ENCODE peak calls at places on chromosome X, in six cellular contexts. Y is GM06990; M is BJ; V is CD8-positive, alpha-beta memory T cell; C is transverse colon; X is lower lobe of right lung. I is an unnamed sample. For H3K36me3, the result is how much of the 10 kb centered on the place peaks cover.

GRCh38 chrX:3346436-3347329 is at the start of gene MXRA5:
- DNase-seq in X (no peak), M (no peak), Y (no peak), C (no peak), V (no peak), I (no peak)

GRCh38 chrX:11180571-11180970 is 69.4 kb downstream of the HCCS start:
- DNase-seq in M (no peak), C (no peak), X (no peak), Y (no peak), V (no peak), I (no peak)

GRCh38 chrX:150362599-150363481 is at the start of gene MAMLD1:
- DNase-seq in C (peak), V (peak), M (no peak), Y (no peak), X (peak), I (no peak)

GRCh38 chrX:138487866-138488265 is 223.7 kb downstream of the FGF13 start:
- DNase-seq in V (no peak), X (no peak), Y (no peak), C (no peak), M (no peak), I (no peak)

GRCh38 chrX:11887175-11887574 is 129.1 kb downstream of the MSL3 start:
- DNase-seq in Y (no peak), V (no peak), X (no peak), C (no peak), M (no peak), I (no peak)

GRCh38 chrX:123920065-123920785 is 41.3 kb upstream of the STAG2 start:
- DNase-seq in Y (no peak), M (peak), C (no peak), X (no peak), V (no peak), I (peak)

GRCh38 chrX:150694738-150695410 is 1.7 kb downstream of the MTMR1 start:
- DNase-seq in Y (no peak), V (no peak), C (no peak), X (no peak), M (no peak), I (no peak)

GRCh38 chrX:49230500-49231232 is 2.5 kb downstream of the CACNA1F start:
- DNase-seq in Y (peak), V (peak), M (no peak), C (peak), X (peak), I (no peak)

GRCh38 chrX:67408423-67409079 is 135.3 kb upstream of the AR start:
- DNase-seq in C (no peak), M (no peak), Y (no peak), X (no peak), V (no peak), I (no peak)

GRCh38 chrX:24860140-24860539 is 155.6 kb downstream of the ARX start:
- DNase-seq in V (no peak), X (no peak), M (no peak), C (no peak), Y (no peak), I (no peak)

GRCh38 chrX:34559325-34559724 is 97.8 kb downstream of the TMEM47 start:
- DNase-seq in M (no peak), Y (peak), V (no peak), X (no peak), C (no peak), I (no peak)

GRCh38 chrX:129638917-129639316 is 15.8 kb downstream of the APLN start:
- DNase-seq in C (no peak), V (no peak), Y (no peak), M (no peak), X (no peak), I (no peak)

GRCh38 chrX:1392376-1393130 is 640 bp upstream of the SLC25A6 start:
- DNase-seq in C (peak), V (no peak), X (no peak), M (no peak), Y (no peak), I (no peak)

GRCh38 chrX:54785901-54786300 is 12.2 kb downstream of the ITIH6 start:
- DNase-seq in Y (no peak), M (no peak), X (no peak), C (no peak), V (no peak), I (no peak)

GRCh38 chrX:344371-344901 is 25.8 kb upstream of the GTPBP6 start:
- DNase-seq in Y (no peak), C (no peak), M (no peak), X (peak), V (no peak), I (no peak)

GRCh38 chrX:56728752-56729151 is 291 bp upstream of the NBDY start:
- DNase-seq in V (no peak), M (no peak), Y (peak), C (peak), X (no peak), I (no peak)

GRCh38 chrX:13029831-13030771 is 14.3 kb downstream of the FAM9C start:
- DNase-seq in C (peak), X (no peak), M (no peak), V (no peak), Y (no peak), I (no peak)

GRCh38 chrX:68942797-68943196 is 114.0 kb downstream of the EFNB1 start:
- DNase-seq in C (no peak), V (no peak), Y (no peak), X (no peak), M (no peak), I (no peak)

GRCh38 chrX:16892504-16893362 is 22.6 kb upstream of the RBBP7 start:
- DNase-seq in C (peak), Y (peak), M (no peak), V (peak), X (peak), I (no peak)

DNA sequence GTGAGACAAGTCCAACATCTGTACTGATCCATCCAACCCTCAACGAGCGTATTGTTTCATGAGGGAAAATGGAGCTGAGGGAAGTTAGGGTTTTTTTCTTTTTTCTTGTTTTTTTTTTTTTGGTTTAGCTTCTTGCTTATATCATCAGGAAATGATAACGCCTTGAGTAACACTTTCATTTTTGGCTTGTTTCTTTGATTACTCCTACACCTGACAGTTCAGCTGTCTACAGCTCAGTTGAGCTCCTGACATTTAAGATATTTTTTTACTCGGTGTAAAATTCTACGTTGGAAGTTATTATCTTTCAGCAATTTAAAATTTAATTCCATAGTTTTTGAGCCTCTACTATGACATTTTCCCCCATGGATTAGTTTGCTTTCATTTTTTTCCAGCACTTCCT is 691.0 kb upstream of the HTR2C start:
- DNase-seq in C (no peak), Y (no peak), M (no peak), X (no peak), V (no peak), I (no peak)
- H3K36me3 ChIP-seq in C (under half), Y (under half), M (under half), X (under half), V (under half), I (under half)

GRCh38 chrX:41224606-41225005 is 109.4 kb upstream of the DDX3X start:
- DNase-seq in C (no peak), X (no peak), Y (no peak), V (no peak), M (no peak), I (no peak)
- H3K36me3 ChIP-seq in C (under half), X (half or more), Y (under half), V (under half), M (under half), I (under half)

GRCh38 chrX:9676311-9676710 is 89.3 kb downstream of the GPR143 start:
- DNase-seq in Y (no peak), C (no peak), M (peak), X (no peak), V (no peak), I (no peak)
- H3K36me3 ChIP-seq in Y (under half), C (under half), M (under half), X (under half), V (under half), I (under half)

DNA sequence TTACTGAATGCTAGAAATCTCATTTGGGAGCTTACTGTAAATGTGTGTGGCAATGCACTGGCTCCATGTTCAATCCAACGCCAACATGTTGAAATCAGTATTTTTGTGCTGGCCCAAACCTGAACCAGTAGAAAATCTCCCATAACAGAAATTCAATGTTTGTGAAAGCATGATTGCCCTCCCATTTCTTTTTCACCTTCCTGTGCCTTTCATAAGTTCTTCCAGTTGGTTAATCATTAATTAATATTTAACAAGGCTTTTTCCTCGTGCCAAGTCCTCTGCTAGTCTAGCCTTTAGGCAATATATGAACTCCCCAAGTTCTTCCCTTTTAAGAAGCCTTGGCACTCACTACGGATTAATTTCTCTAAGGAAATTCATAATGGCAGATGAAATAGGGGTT is 1.3 kb upstream of the PLS3 start:
- DNase-seq in M (no peak), Y (no peak), C (no peak), X (no peak), V (no peak), I (no peak)
- H3K36me3 ChIP-seq in M (under half), Y (under half), C (under half), X (under half), V (under half), I (under half)

GRCh38 chrX:47204970-47205369 is 11.3 kb downstream of the UBA1 start:
- DNase-seq in V (no peak), X (no peak), C (no peak), M (no peak), Y (no peak), I (no peak)
- H3K36me3 ChIP-seq in V (half or more), X (half or more), C (under half), M (under half), Y (half or more), I (under half)

GRCh38 chrX:154011376-154012335 is 8.0 kb downstream of the IRAK1 start:
- DNase-seq in V (no peak), M (no peak), C (no peak), Y (no peak), X (no peak), I (no peak)
- H3K36me3 ChIP-seq in V (under half), M (under half), C (under half), Y (under half), X (under half), I (under half)

GRCh38 chrX:40066700-40067099 is 31.1 kb downstream of the BCOR start:
- DNase-seq in C (no peak), Y (no peak), X (no peak), V (no peak), M (no peak), I (no peak)
- H3K36me3 ChIP-seq in C (under half), Y (under half), X (under half), V (under half), M (under half), I (under half)